ENCODE peak calls at places on chromosomes 7 and 10, in seven cellular contexts. N, E, W, S, B, F and K are unnamed samples.

GRCh38 chr10:10725196-10725595 is 292.5 kb upstream of the CELF2 start:
- DNase-seq in F (no peak), S (no peak), E (no peak), B (no peak), N (no peak), W (no peak), K (no peak)

GRCh38 chr7:127107601-127108007 is 145.1 kb downstream of the GRM8 start:
- DNase-seq in N (peak), S (no peak), E (peak), W (peak), B (peak), F (peak), K (no peak)

GRCh38 chr7:34083440-34083839 is 178.1 kb downstream of the BMPER start:
- DNase-seq in F (no peak), N (no peak), S (no peak), E (no peak), B (no peak), W (no peak), K (no peak)

GRCh38 chr10:12500406-12501303 is 151.3 kb downstream of the CAMK1D start:
- DNase-seq in N (no peak), E (no peak), W (no peak), S (no peak), B (no peak), F (peak), K (no peak)

GRCh38 chr10:6124666-6125065 is 35.8 kb downstream of the RBM17 start:
- DNase-seq in E (no peak), B (no peak), S (no peak), N (no peak), F (no peak), W (no peak), K (no peak)

GRCh38 chr10:5014936-5015335 is 11.3 kb upstream of the AKR1C2 start:
- DNase-seq in N (no peak), S (no peak), F (no peak), W (peak), E (no peak), B (no peak), K (no peak)

GRCh38 chr7:106959753-106960152 is 84.8 kb upstream of the PRKAR2B start:
- DNase-seq in B (no peak), E (peak), S (no peak), F (peak), W (no peak), N (peak), K (no peak)

GRCh38 chr10:6649107-6649720 is 69.1 kb upstream of the PRKCQ start:
- DNase-seq in B (no peak), W (no peak), S (no peak), F (no peak), E (peak), N (no peak), K (no peak)

GRCh38 chr7:5695037-5695708 is 86.3 kb downstream of the RNF216 start:
- DNase-seq in W (peak), F (no peak), E (no peak), N (peak), S (peak), B (peak), K (no peak)

GRCh38 chr7:117034851-117035462 is 81.7 kb downstream of the ST7 start:
- DNase-seq in S (no peak), F (no peak), B (peak), E (no peak), N (no peak), W (peak), K (peak)

GRCh38 chr10:82089327-82089726 is 214.3 kb downstream of the NRG3 start:
- DNase-seq in W (no peak), F (peak), S (no peak), N (no peak), B (no peak), E (peak), K (no peak)

GRCh38 chr10:82091413-82091812 is 216.4 kb downstream of the NRG3 start:
- DNase-seq in N (no peak), F (no peak), W (no peak), E (no peak), S (no peak), B (no peak), K (no peak)
- TF ChIP-seq CTCF in N (no peak), F (no peak), W (no peak), E (no peak), S (no peak), B (no peak), K (no peak)

DNA sequence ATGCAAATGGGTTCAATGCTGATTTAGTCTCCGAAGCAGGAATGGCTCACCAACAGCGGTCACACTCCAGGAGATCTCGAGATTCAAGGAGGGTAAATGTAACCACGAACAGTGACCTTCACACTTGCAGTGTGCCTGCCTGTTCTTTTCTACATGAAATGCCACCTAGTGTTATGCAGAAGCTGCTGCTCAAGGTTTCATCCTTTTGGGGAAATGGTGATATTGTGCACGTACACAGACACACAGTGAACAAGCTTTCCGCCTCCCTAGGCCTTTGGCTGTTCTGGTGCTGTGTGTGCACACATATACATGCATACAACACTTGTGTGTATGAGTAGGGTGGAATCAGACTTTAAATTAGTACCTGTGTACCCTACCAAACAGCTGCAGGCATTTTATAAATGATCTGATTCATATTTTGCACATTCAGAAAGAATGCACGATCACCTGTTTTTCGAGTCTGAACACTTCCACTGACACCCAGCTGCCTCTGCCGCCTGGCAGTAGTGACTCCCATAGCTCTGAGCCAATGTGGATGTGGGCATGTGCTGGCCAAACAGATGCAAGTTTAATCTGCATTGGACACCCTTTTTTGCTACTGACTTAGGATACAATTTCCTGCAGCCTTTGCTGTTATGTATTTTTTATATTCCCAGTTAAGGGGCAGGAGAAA is 100.5 kb downstream of the TACC2 start:
- DNase-seq in F (no peak), B (no peak), N (no peak), W (no peak), E (no peak), S (no peak), K (no peak)
- TF ChIP-seq CTCF in F (no peak), B (no peak), N (no peak), W (no peak), E (no peak), S (no peak), K (no peak)

GRCh38 chr7:97844036-97844435 is 28.2 kb downstream of the ASNS start:
- DNase-seq in B (no peak), S (no peak), E (no peak), W (no peak), F (no peak), N (no peak), K (no peak)
- TF ChIP-seq CTCF in B (no peak), S (no peak), E (peak), W (no peak), F (no peak), N (no peak), K (no peak)

DNA sequence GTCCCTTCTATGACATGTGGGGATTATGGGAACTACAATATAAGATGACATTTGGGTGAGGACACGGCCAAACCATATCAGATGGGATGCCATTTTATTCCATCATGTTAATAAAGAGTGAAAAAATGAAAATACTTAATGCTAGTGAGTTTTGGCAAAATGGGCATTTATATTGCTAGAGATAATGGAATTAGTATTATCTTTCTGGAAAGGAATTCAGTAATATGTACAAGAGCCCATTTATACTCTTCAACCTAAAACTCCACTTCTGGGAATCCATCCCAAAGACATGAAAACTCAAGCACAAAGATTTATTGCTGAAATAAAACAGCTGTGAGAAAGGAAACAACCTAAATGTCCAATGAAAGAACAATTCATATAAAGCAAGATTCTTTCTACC is 96.0 kb upstream of the TMEM168 start:
- DNase-seq in E (no peak), W (no peak), S (no peak), F (no peak), B (no peak), N (no peak), K (no peak)
- TF ChIP-seq CTCF in E (peak), W (no peak), S (no peak), F (no peak), B (no peak), N (no peak), K (no peak)

GRCh38 chr7:86926732-86927131 is 132.7 kb downstream of the ELAPOR2 start:
- DNase-seq in F (peak), E (peak), N (peak), S (no peak), B (peak), W (peak), K (peak)
- TF ChIP-seq CTCF in F (peak), E (peak), N (peak), S (peak), B (peak), W (peak), K (peak)

GRCh38 chr7:156074982-156075615 is 262.8 kb upstream of the SHH start:
- DNase-seq in W (no peak), F (no peak), N (no peak), E (peak), S (no peak), B (no peak), K (no peak)
- TF ChIP-seq CTCF in W (no peak), F (no peak), N (no peak), E (peak), S (no peak), B (no peak), K (no peak)

GRCh38 chr7:77288676-77289320 is 89.2 kb upstream of the FGL2 start:
- DNase-seq in B (no peak), W (no peak), N (no peak), F (no peak), S (no peak), E (no peak), K (no peak)

GRCh38 chr7:77289387-77289786 is 89.8 kb upstream of the FGL2 start:
- DNase-seq in E (no peak), W (no peak), N (no peak), B (no peak), S (no peak), F (no peak), K (no peak)

GRCh38 chr7:77290425-77290824 is 90.8 kb upstream of the FGL2 start:
- DNase-seq in F (no peak), W (no peak), B (no peak), S (no peak), E (no peak), N (no peak), K (no peak)

GRCh38 chr7:77295549-77295948 is 95.9 kb upstream of the FGL2 start:
- DNase-seq in S (no peak), W (no peak), N (no peak), B (no peak), F (no peak), E (no peak), K (no peak)

GRCh38 chr7:77293046-77293445 is 93.4 kb upstream of the FGL2 start:
- DNase-seq in B (no peak), S (no peak), E (no peak), N (no peak), W (no peak), F (no peak), K (no peak)
- TF ChIP-seq CTCF in B (no peak), S (no peak), E (peak), N (no peak), W (no peak), F (no peak), K (no peak)

DNA sequence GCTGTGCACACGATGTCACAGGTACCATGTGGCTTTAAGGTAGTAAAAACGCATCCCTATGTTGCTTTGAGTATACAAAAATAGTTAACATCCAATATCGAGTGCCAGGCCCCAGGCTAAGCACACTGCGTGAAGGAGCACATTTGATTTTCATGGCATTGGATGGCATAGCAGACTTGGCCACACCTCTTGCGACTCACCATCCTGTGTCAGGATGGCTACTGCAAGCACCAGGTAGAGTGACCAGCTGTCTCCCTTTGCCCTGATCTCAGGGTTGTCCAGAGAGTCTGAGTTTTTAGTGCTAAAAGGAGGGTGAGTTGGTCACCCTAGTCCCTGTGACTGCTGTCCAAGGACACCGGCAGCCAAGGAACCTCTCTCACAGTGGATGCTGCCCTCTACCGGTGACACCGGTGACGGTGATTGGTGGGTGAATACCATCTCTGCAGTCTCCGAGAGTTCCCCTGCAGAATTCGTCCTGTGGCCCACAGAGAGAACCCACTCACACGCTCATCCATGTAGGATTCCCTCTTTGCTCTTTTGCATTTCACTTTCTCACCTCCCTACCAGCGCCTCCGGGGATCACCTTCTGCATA is 76.1 kb downstream of the BICC1 start:
- DNase-seq in B (no peak), W (no peak), E (peak), F (peak), S (no peak), N (no peak), K (no peak)
- TF ChIP-seq CTCF in B (no peak), W (no peak), E (peak), F (peak), S (no peak), N (no peak), K (peak)

DNA sequence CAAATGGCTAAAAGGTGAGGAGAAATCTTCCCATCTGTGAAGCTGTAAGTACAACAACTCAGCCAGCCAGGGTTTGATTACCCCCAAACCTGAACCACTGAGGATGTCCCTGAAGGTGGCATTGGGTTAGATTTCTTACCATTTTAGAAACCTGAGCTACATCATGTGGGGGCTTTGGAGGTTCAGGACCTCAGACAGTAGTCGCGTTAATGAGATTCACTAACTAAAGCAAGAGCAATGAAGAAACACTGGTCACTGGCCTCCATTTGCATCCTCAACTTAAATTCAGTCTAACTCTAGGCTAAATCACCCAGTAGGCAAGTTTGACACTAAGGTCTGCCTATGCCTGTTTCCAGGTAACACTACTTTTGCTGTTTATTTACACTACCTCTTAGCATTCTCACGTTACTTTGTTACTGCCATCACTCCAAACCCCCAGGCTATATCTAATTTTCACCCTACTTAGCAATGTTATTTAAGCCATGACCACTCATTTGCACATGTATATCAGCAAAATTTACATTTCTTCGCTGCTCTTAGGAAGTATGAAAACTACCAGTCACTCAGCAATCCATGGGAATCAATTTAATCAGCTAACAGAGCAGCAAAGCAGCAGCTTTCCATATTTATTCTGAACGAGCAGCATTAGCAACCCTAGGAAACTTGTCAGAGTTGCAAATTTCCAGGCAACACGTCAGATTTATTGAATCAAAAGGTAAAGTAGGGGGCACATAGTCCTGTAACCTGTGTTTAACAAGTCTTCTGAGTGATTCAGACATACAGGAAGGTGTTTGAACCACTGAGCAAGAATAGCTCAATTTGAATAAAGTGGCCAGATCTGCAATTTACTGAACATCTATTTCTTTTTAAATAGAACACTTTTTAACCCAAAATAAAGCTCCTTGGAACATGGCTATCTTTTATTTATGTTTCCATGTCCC is 788.4 kb upstream of the SORCS1 start:
- DNase-seq in E (peak), F (no peak), B (no peak), N (no peak), S (no peak), W (no peak), K (no peak)
- TF ChIP-seq CTCF in E (no peak), F (no peak), B (no peak), N (no peak), S (no peak), W (no peak), K (no peak)

DNA sequence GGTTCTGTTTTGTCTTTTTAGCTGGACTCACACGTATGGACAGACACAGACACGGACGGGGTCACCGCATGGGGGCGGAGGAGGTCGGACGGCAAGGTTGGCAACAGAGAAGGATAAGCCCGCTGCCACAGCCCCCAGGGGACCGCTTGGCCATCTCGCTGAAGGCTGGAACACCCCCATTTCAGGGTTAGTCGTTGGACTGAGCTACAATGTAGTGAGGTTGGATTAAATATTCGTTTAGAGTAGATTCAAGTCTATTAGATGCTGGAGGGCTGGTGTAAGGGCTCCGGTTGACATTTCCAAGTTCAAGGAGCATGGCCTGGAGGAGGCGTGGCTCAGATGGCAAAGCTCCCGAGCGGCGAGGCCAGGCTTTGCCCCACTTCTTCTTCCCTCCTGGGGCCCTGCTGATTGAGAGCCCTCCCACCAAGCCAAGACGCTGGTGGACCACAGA is 35.2 kb downstream of the PPIF start:
- DNase-seq in E (no peak), B (no peak), N (peak), F (no peak), W (no peak), S (no peak), K (no peak)
- TF ChIP-seq CTCF in E (no peak), B (no peak), N (no peak), F (no peak), W (no peak), S (no peak), K (no peak)